ENCODE peak calls at places on chromosome 20, in eight cellular contexts. N is fibroblast of lung, U is GM23338, O is trophoblast cell, A is PC-9, X is endothelial cell of umbilical vein, J is HepG2, Z is IMR-90. W is an unnamed sample.

GRCh38 chr20:49785851-49786174 is 26.8 kb upstream of the SLC9A8 start:
- DNase-seq in N (no peak), U (no peak), O (no peak), A (no peak), X (no peak), J (no peak), Z (no peak), W (no peak)

GRCh38 chr20:19964289-19965263 is 52.6 kb upstream of the NAA20 start:
- DNase-seq in N (peak; percentile 91), U (no peak), O (peak; percentile 73), A (peak; percentile 90), X (peak; percentile 54), J (peak; percentile 99), Z (peak; percentile 97), W (peak; percentile 81)

GRCh38 chr20:43426172-43426571 is 31.5 kb upstream of the SRSF6 start:
- DNase-seq in N (no peak), U (no peak), O (no peak), A (no peak), X (no peak), J (no peak), Z (no peak), W (no peak)

GRCh38 chr20:32681175-32682084 is 7.7 kb upstream of the C20orf203 start:
- DNase-seq in N (no peak), U (peak; percentile 75), O (peak; percentile 59), A (peak; percentile 56), X (peak; percentile 76), J (no peak), Z (peak; percentile 17), W (peak; percentile 81)

GRCh38 chr20:52230406-52230805 is 38.8 kb upstream of the ZFP64 start:
- DNase-seq in N (no peak), U (no peak), O (no peak), A (no peak), X (no peak), J (no peak), Z (no peak), W (peak; percentile 27)

GRCh38 chr20:10280016-10280908 is 61.6 kb downstream of the SNAP25 start:
- DNase-seq in N (no peak), U (peak; percentile 40), O (peak; percentile 85), A (no peak), X (no peak), J (no peak), Z (peak; percentile 11), W (no peak)

GRCh38 chr20:11387189-11387754 is 530.4 kb upstream of the BTBD3 start:
- DNase-seq in N (peak; percentile 74), U (no peak), O (peak; percentile 89), A (peak; percentile 73), X (no peak), J (no peak), Z (peak; percentile 99), W (no peak)

GRCh38 chr20:63967330-63968135 is 2.2 kb downstream of the ZNF512B start:
- DNase-seq in N (no peak), U (no peak), O (no peak), A (no peak), X (no peak), J (no peak), Z (no peak), W (no peak)

GRCh38 chr20:43448748-43449535 is 8.8 kb upstream of the SRSF6 start:
- DNase-seq in N (peak; percentile 33), U (peak; percentile 76), O (peak; percentile 74), A (no peak), X (peak; percentile 78), J (peak; percentile 70), Z (peak; percentile 33), W (peak; percentile 68)

GRCh38 chr20:6040540-6040939 is 13.3 kb downstream of the LRRN4 start:
- DNase-seq in N (no peak), U (no peak), O (no peak), A (no peak), X (no peak), J (no peak), Z (no peak), W (no peak)

GRCh38 chr20:44017905-44018683 is 103.4 kb downstream of the TOX2 start:
- DNase-seq in N (peak; percentile 93), U (no peak), O (no peak), A (peak; percentile 94), X (peak; percentile 84), J (no peak), Z (peak; percentile 93), W (peak; percentile 68)

GRCh38 chr20:577167-577791 is 32.8 kb downstream of the TCF15 start:
- DNase-seq in N (no peak), U (peak; percentile 88), O (peak; percentile 39), A (no peak), X (peak; percentile 71), J (peak; percentile 70), Z (peak; percentile 18), W (no peak)

GRCh38 chr20:55160022-55160421 is 684.6 kb downstream of the DOK5 start:
- DNase-seq in N (no peak), U (no peak), O (no peak), A (no peak), X (no peak), J (no peak), Z (no peak), W (peak; percentile 10)

GRCh38 chr20:56873836-56874235 is 244.7 kb downstream of the TFAP2C start:
- DNase-seq in N (no peak), U (no peak), O (no peak), A (no peak), X (no peak), J (no peak), Z (no peak), W (no peak)

GRCh38 chr20:62489186-62489939 is 13.6 kb upstream of the GATA5 start:
- DNase-seq in N (no peak), U (no peak), O (no peak), A (peak; percentile 68), X (no peak), J (no peak), Z (no peak), W (peak; percentile 84)

GRCh38 chr20:20364747-20365558 is 3.0 kb upstream of the INSM1 start:
- DNase-seq in N (no peak), U (peak; percentile 44), O (no peak), A (no peak), X (no peak), J (no peak), Z (no peak), W (no peak)

GRCh38 chr20:13274311-13274965 is 53.4 kb downstream of the ISM1 start:
- DNase-seq in N (no peak), U (peak; percentile 84), O (no peak), A (no peak), X (no peak), J (no peak), Z (no peak), W (peak; percentile 22)

GRCh38 chr20:44033873-44034272 is 119.2 kb downstream of the TOX2 start:
- DNase-seq in N (no peak), U (no peak), O (no peak), A (no peak), X (no peak), J (no peak), Z (no peak), W (no peak)

DNA sequence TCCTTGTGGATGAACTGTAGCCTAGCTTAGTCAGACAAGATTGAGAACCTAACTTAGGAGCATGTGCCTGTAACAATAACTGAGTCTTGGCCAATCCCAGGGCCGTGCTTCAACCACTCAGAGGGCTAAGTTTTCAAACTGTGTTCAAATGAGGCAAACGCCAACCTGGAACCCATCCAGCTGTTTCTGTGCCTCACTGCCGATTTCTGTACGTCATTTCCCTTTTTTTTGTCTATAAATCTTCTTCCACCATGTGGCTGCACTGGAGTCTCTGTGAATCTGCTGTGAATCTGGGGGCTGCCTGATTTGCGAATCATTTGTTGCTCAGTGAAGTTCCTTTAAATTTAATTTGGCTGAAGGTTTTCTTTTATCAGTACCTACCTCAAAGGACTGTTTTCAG is 115.0 kb upstream of the CHD6 start:
- DNase-seq in N (no peak), U (no peak), O (no peak), A (no peak), X (no peak), J (no peak), Z (no peak), W (no peak)
- H3K4me3 ChIP-seq in N (no peak overlapping the region), U (no peak overlapping the region), O (no peak overlapping the region), A (no peak overlapping the region), X (no peak overlapping the region), J (no peak overlapping the region), Z (no peak overlapping the region), W (no peak overlapping the region)

GRCh38 chr20:35664544-35665206 is at the start of the genes CPNE1 and RBM12:
- DNase-seq in N (peak; percentile 93), U (peak; percentile 97), O (peak; percentile 98), A (peak; percentile 80), X (peak; percentile 94), J (peak; percentile 96), Z (peak; percentile 91), W (peak; percentile 96)

GRCh38 chr20:35663516-35663812 is 1.2 kb downstream of the CPNE1 start:
- DNase-seq in N (no peak), U (no peak), O (no peak), A (no peak), X (no peak), J (no peak), Z (peak; percentile 19), W (no peak)

GRCh38 chr20:35665949-35666288 is 1.2 kb upstream of the CPNE1 start:
- DNase-seq in N (no peak), U (no peak), O (no peak), A (no peak), X (no peak), J (no peak), Z (no peak), W (no peak)

GRCh38 chr20:35662541-35662940 is 2.2 kb downstream of the CPNE1 start:
- DNase-seq in N (no peak), U (no peak), O (no peak), A (no peak), X (peak; percentile 12), J (no peak), Z (no peak), W (no peak)

DNA sequence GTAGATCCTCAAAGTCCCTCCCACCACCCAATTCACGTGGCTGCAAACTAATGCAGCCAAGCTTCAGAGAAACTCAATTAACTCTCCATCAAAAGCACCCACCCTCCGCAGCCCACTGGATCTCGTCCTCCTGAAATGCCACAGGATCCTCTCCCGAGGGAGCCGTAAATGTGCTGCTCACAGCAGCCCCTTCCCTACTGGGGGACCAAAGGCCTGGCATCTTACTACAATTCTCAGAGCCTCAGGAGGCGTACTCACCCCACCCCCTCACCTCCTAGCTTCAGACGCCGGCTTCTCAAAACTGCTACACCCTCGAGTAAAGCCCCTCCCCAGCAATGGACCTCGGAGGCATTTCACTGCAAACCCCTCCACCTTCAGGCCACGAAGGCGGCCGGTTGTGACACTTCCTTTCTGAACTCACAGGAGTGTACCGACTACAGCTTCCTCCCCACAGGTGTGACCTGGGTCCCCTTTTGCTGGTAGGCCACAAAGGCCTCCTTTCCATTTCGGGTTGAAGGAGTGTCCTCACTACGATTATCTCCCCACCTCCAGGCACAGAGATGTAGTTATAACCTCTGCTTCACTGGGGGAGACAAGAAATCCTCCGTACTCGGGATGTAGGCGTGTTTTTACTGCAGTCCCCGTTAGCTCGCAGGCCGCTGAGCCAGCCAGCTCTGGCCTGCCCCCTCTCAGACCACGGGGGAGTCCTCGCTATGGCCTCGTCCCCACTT is 722 bp downstream of the CPNE1 start:
- DNase-seq in N (peak; percentile 14), U (peak; percentile 75), O (peak; percentile 55), A (peak; percentile 44), X (peak; percentile 45), J (peak; percentile 61), Z (peak; percentile 6), W (peak; percentile 68)
- H2AFZ ChIP-seq in N (no peak overlapping the region), U (peak overlapping the region; percentile 48), O (peak overlapping the region; percentile 47), A (peak overlapping the region; percentile 97), X (no peak overlapping the region), J (no peak overlapping the region), Z (peak overlapping the region; percentile 96), W (peak overlapping the region; percentile 36)

GRCh38 chr20:60074276-60074675 is 116.1 kb downstream of the CDH26 start:
- DNase-seq in N (no peak), U (no peak), O (no peak), A (no peak), X (no peak), J (no peak), Z (no peak), W (no peak)
- H3K4me3 ChIP-seq in N (no peak overlapping the region), U (no peak overlapping the region), O (no peak overlapping the region), A (no peak overlapping the region), X (no peak overlapping the region), J (no peak overlapping the region), Z (no peak overlapping the region), W (no peak overlapping the region)

GRCh38 chr20:4950841-4951240 is 50.5 kb downstream of the SLC23A2 start:
- DNase-seq in N (no peak), U (no peak), O (no peak), A (no peak), X (no peak), J (no peak), Z (no peak), W (no peak)
- H2AFZ ChIP-seq in N (no peak overlapping the region), U (no peak overlapping the region), O (no peak overlapping the region), A (no peak overlapping the region), X (peak overlapping the region; percentile 63), J (no peak overlapping the region), Z (no peak overlapping the region), W (peak overlapping the region; percentile 33)